ENCODE peak calls at places on chromosomes 3 and 15, in five cellular contexts. O is IMR-90, V is heart left ventricle, F is ovary, Y is breast epithelium. Q is an unnamed sample.

GRCh38 chr3:184017672-184018423 is at the start of gene ABCC5:
- DNase-seq in O (peak), V (peak), Y (peak), F (peak), Q (peak)

GRCh38 chr3:1987983-1988382 is 110.7 kb upstream of the CNTN4 start:
- DNase-seq in O (no peak), V (no peak), F (no peak), Y (no peak), Q (no peak)

GRCh38 chr3:139309880-139310279 is 33.9 kb upstream of the MRPS22 start:
- DNase-seq in F (no peak), Y (no peak), O (no peak), V (no peak), Q (no peak)

GRCh38 chr3:146464005-146464595 is 5.3 kb downstream of the PLSCR2 start:
- DNase-seq in F (no peak), Y (no peak), O (peak), V (no peak), Q (no peak)

GRCh38 chr15:78037779-78038305 is 39.7 kb downstream of the TBC1D2B start:
- DNase-seq in Y (no peak), F (no peak), O (no peak), V (no peak), Q (no peak)

GRCh38 chr15:53840681-53841080 is 81.2 kb upstream of the WDR72 start:
- DNase-seq in F (no peak), O (no peak), V (no peak), Y (no peak), Q (no peak)

GRCh38 chr3:117695321-117695720 is 985.7 kb downstream of the TUSC7 start:
- DNase-seq in V (no peak), O (peak), Y (no peak), F (no peak), Q (no peak)

GRCh38 chr3:29282431-29283296 is 1.8 kb downstream of the RBMS3 start:
- DNase-seq in Y (no peak), O (peak), V (no peak), F (no peak), Q (no peak)

GRCh38 chr3:20104167-20104661 is 64.0 kb downstream of the KAT2B start:
- DNase-seq in F (no peak), Y (no peak), O (no peak), V (no peak), Q (no peak)

GRCh38 chr15:42274693-42274971 is 1.4 kb upstream of the TMEM87A start:
- DNase-seq in F (peak), O (no peak), Y (no peak), V (no peak), Q (no peak)

GRCh38 chr3:13419356-13420050 is 619 bp downstream of the NUP210 start:
- DNase-seq in Y (no peak), V (peak), F (no peak), O (no peak), Q (no peak)

GRCh38 chr15:87623832-87624231 is 632.7 kb downstream of the NTRK3 start:
- DNase-seq in O (no peak), Y (no peak), V (no peak), F (no peak), Q (no peak)

GRCh38 chr3:116000315-116000714 is 377.0 kb downstream of the GAP43 start:
- DNase-seq in Y (no peak), F (no peak), V (no peak), O (peak), Q (no peak)

GRCh38 chr3:17632401-17633100 is 109.9 kb downstream of the TBC1D5 start:
- DNase-seq in V (no peak), O (peak), Y (no peak), F (no peak), Q (no peak)

GRCh38 chr3:66038726-66039589 is at the start of gene MAGI1:
- DNase-seq in O (peak), F (peak), Y (peak), V (peak), Q (peak)

GRCh38 chr3:117600112-117600511 is 890.5 kb downstream of the TUSC7 start:
- DNase-seq in F (no peak), O (no peak), Y (peak), V (no peak), Q (no peak)

GRCh38 chr3:12708584-12709192 is 44.8 kb upstream of the RAF1 start:
- DNase-seq in O (peak), F (peak), V (peak), Y (no peak), Q (no peak)

GRCh38 chr3:189789432-189789831 is 158.2 kb downstream of the TP63 start:
- DNase-seq in O (no peak), V (no peak), Y (no peak), F (no peak), Q (peak)

GRCh38 chr15:66387176-66388056 is 704 bp downstream of the MAP2K1 start:
- DNase-seq in Y (peak), V (peak), O (peak), F (peak), Q (peak)

GRCh38 chr3:77186728-77187127 is 146.8 kb downstream of the ROBO2 start:
- DNase-seq in V (no peak), Y (no peak), O (peak), F (no peak), Q (no peak)

GRCh38 chr3:28476194-28476593 is 127.6 kb upstream of the AZI2 start:
- DNase-seq in F (no peak), Y (no peak), O (peak), V (no peak), Q (no peak)

GRCh38 chr3:15330031-15330596 is 2.3 kb downstream of the SH3BP5 start:
- DNase-seq in F (peak), V (peak), O (peak), Y (peak), Q (no peak)

GRCh38 chr15:81221449-81221848 is 24.8 kb downstream of the IL16 start:
- DNase-seq in O (no peak), F (no peak), V (no peak), Y (no peak), Q (no peak)

GRCh38 chr15:39194431-39194830 is 386.4 kb upstream of the THBS1 start:
- DNase-seq in O (peak), F (no peak), Y (no peak), V (no peak), Q (no peak)

GRCh38 chr3:67642190-67642589 is 12.2 kb downstream of the SUCLG2 start:
- DNase-seq in Y (no peak), F (no peak), V (no peak), O (no peak), Q (no peak)
- TF ChIP-seq POLR2A in Y (no peak), F (no peak), V (no peak), O (no peak), Q (no peak)

DNA sequence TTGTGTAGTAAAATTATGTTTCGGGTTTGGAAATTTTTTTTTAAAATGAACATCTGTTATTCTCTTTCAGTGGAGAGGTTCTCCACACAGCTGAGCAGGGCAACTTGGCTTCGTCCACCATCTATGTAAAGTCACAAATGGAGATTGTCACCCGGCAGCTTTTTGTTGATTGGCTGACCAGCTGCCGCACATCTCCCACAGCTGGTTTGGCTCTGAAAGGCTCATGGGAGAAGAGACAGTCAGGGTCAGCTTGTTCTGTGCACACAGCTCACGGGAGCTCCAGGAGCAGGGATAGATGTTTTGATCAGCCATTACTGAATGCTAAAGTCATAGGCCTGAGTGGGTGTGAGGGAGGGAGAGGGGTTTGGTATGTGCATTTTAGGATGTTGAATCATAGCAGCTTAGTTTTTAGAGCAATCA is 12.9 kb upstream of the CCDC80 start:
- DNase-seq in V (peak), O (peak), Y (no peak), F (peak), Q (no peak)
- H3K4me3 ChIP-seq in V (no peak), O (no peak), Y (no peak), F (no peak), Q (no peak)

GRCh38 chr15:52702390-52702789 is 23.2 kb upstream of the ATOSA start:
- DNase-seq in F (no peak), O (no peak), Y (no peak), V (no peak), Q (no peak)
- H3K27ac ChIP-seq in F (no peak), O (no peak), Y (no peak), V (no peak), Q (no peak)

DNA sequence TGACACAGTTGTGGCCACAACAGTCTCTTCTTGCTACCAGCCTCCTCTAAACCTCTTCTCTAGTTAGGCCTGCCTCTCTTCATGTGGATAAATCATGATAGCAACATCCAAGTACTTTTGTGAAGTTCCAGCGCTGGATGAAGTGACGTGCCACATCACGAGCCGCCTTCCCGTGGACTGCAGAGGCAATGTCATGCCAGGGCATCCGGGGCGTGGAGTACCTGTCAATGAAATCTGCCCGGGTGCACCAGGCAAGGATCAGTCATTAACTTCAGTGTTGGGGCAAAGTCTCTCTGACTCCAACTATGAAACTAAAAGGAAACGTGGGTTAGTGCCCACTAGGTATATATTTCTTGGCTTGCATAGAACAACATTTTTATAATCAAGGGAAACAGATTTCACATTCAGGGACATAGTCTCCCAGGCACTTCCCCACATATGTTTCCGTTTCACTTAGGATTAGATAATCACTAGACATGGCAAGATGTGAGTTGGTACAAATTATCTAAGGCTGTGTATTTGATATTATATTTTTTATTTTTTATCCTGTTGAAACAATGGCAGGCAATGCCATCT is 133.6 kb downstream of the PLD1 start:
- DNase-seq in F (no peak), V (peak), O (no peak), Y (no peak), Q (no peak)
- TF ChIP-seq POLR2A in F (no peak), V (no peak), O (no peak), Y (no peak), Q (no peak)

GRCh38 chr3:122184591-122184929 is 1.1 kb downstream of the CASR start:
- DNase-seq in Y (no peak), O (no peak), F (no peak), V (no peak), Q (no peak)
- H3K4me3 ChIP-seq in Y (no peak), O (no peak), F (no peak), V (peak), Q (no peak)

Q was measured in prostate gland.